ENCODE peak calls at places on chromosomes 1 and 21, in nine cellular contexts. S is cardiac muscle cell; C is CD8-positive, alpha-beta T cell; B is PC-9; W is H1; O is CD4-positive, alpha-beta T cell; U is hepatocyte; J is Panc1; T is esophagus squamous epithelium. F is an unnamed sample. For H3K9me3, the result is how much of the 10 kb centered on the place peaks cover.

GRCh38 chr1:57796609-57797008 is 372.7 kb upstream of the DAB1 start:
- DNase-seq in S (peak), C (no peak), B (no peak), W (no peak), O (no peak), U (peak), J (no peak), T (no peak), F (no peak)

GRCh38 chr1:166479052-166479631 is 312.3 kb upstream of the FAM78B start:
- DNase-seq in S (peak), C (no peak), B (no peak), W (peak), O (no peak), U (peak), J (peak), T (no peak), F (peak)

GRCh38 chr1:61052393-61053280 is 29.7 kb upstream of the NFIA start:
- DNase-seq in S (no peak), C (no peak), B (no peak), W (no peak), O (no peak), U (no peak), J (no peak), T (no peak), F (peak)

GRCh38 chr1:109918077-109918606 is 7.5 kb downstream of the CSF1 start:
- DNase-seq in S (no peak), C (no peak), B (no peak), W (no peak), O (no peak), U (no peak), J (no peak), T (no peak), F (no peak)

GRCh38 chr1:40039245-40039756 is 1.2 kb upstream of the CAP1 start:
- DNase-seq in S (no peak), C (no peak), B (no peak), W (no peak), O (no peak), U (no peak), J (peak), T (no peak), F (no peak)

GRCh38 chr1:169072945-169073725 is 33.4 kb upstream of the ATP1B1 start:
- DNase-seq in S (no peak), C (no peak), B (no peak), W (no peak), O (no peak), U (no peak), J (no peak), T (no peak), F (no peak)

GRCh38 chr1:172449012-172449584 is 5.2 kb upstream of the PIGC start:
- DNase-seq in S (peak), C (no peak), B (peak), W (no peak), O (no peak), U (peak), J (no peak), T (no peak), F (no peak)

GRCh38 chr1:158819461-158820443 is 11.4 kb upstream of the MNDA start:
- DNase-seq in S (peak), C (no peak), B (no peak), W (no peak), O (no peak), U (no peak), J (no peak), T (no peak), F (no peak)

GRCh38 chr1:19752083-19752696 is 47.5 kb downstream of the TMCO4 start:
- DNase-seq in S (no peak), C (no peak), B (no peak), W (no peak), O (no peak), U (peak), J (no peak), T (no peak), F (no peak)

GRCh38 chr1:22284236-22284635 is 141.3 kb upstream of the WNT4 start:
- DNase-seq in S (no peak), C (no peak), B (no peak), W (no peak), O (no peak), U (no peak), J (no peak), T (no peak), F (no peak)

GRCh38 chr1:156641761-156642264 is at the start of gene BCAN:
- DNase-seq in S (peak), C (no peak), B (no peak), W (no peak), O (no peak), U (peak), J (no peak), T (no peak), F (peak)

GRCh38 chr21:36647279-36648093 is 51.4 kb upstream of the SIM2 start:
- DNase-seq in S (peak), C (no peak), B (peak), W (no peak), O (no peak), U (peak), J (no peak), T (no peak), F (peak)

GRCh38 chr1:1619917-1620361 is 4.6 kb downstream of the MIB2 start:
- DNase-seq in S (no peak), C (no peak), B (no peak), W (no peak), O (no peak), U (no peak), J (no peak), T (no peak), F (no peak)

GRCh38 chr1:108829498-108829916 is 27.4 kb downstream of the AKNAD1 start:
- DNase-seq in S (no peak), C (no peak), B (peak), W (no peak), O (no peak), U (no peak), J (peak), T (no peak), F (no peak)

DNA sequence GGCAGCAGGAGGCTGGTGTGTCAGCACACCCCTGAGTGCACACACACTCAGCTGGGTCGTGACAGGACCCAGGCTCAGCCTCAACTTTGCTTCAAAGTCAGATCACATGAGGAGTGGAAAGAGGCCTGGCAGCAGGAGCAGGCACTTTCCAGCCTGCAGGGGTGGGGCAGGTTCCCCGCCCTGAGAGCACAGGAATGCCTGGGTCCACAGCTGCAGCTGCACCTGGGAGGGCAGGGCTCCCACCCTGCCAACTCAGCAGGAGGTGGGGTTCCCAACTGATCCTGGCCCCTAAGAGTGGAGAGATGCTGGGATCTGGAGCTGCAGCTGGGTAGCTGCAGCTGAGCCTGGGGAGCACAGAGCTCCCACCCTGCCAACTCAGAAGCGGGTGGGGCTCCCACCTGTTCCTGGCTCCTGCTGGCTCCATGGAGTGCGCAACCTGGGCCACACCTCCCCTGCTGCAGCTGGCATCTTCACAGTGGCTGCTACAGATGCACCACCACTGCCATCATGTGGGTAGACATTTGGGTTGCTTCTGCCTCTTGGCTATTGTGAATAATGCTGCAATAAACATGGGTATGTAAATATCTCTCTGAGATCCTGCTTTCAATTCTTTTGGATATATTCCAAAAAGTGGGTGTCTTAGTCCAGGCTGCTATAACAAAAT is 415.4 kb downstream of the TTLL7 start:
- DNase-seq in S (no peak), C (peak), B (no peak), W (no peak), O (peak), U (peak), J (no peak), T (no peak), F (peak)
- TF ChIP-seq CTCF in S (no peak), C (no peak), B (peak), W (peak), O (peak), U (peak), J (no peak), T (no peak), F (peak)

GRCh38 chr1:187877220-187877619 is 1048.5 kb downstream of the PLA2G4A start:
- DNase-seq in S (no peak), C (no peak), B (no peak), W (no peak), O (no peak), U (no peak), J (no peak), T (no peak), F (peak)
- H3K9me3 ChIP-seq in S (under half), C (under half), B (under half), W (under half), O (under half), U (under half), J (under half), T (under half), F (under half)

GRCh38 chr21:45241357-45241756 is 46.3 kb downstream of the POFUT2 start:
- DNase-seq in S (no peak), C (no peak), B (no peak), W (no peak), O (no peak), U (no peak), J (no peak), T (no peak), F (no peak)

GRCh38 chr21:45234906-45235305 is 52.8 kb downstream of the POFUT2 start:
- DNase-seq in S (no peak), C (no peak), B (no peak), W (no peak), O (no peak), U (no peak), J (no peak), T (no peak), F (no peak)

GRCh38 chr21:45235488-45235887 is 52.2 kb downstream of the POFUT2 start:
- DNase-seq in S (no peak), C (no peak), B (no peak), W (no peak), O (no peak), U (no peak), J (no peak), T (no peak), F (no peak)

GRCh38 chr21:45234127-45234526 is 53.6 kb downstream of the POFUT2 start:
- DNase-seq in S (no peak), C (peak), B (no peak), W (no peak), O (no peak), U (no peak), J (no peak), T (no peak), F (no peak)

GRCh38 chr21:45236481-45236880 is 51.2 kb downstream of the POFUT2 start:
- DNase-seq in S (no peak), C (no peak), B (no peak), W (no peak), O (no peak), U (no peak), J (no peak), T (no peak), F (no peak)
- TF ChIP-seq CTCF in S (no peak), C (no peak), B (no peak), W (no peak), O (no peak), U (no peak), J (no peak), T (no peak), F (no peak)

GRCh38 chr1:4006676-4007374 is 106.8 kb upstream of the C1orf174 start:
- DNase-seq in S (no peak), C (no peak), B (no peak), W (no peak), O (no peak), U (no peak), J (no peak), T (no peak), F (no peak)
- H3K9me3 ChIP-seq in S (under half), C (under half), B (under half), W (under half), O (under half), U (under half), J (under half), T (under half), F (under half)

DNA sequence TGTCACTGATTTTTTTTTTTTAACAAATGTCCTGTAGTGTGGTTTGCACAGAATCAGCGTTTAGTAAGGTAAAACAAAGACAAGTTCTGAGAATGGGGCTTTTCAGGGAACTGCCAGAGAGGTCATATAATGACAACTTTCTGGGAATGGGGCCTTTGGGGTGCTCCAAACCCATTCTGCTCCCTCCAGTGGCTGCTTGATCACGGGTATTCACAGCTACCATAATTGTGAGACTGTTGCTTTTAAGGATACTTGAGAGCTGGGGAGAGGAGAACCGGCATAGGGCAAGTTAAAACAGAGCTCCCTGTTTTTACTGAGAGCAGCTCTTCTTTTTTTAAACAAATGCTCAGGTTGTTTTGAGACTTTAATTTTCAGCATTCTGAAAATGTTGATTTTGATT is 48.2 kb downstream of the CYP2J2 start:
- DNase-seq in S (no peak), C (no peak), B (no peak), W (no peak), O (no peak), U (no peak), J (no peak), T (no peak), F (no peak)
- TF ChIP-seq CTCF in S (no peak), C (no peak), B (no peak), W (no peak), O (no peak), U (no peak), J (no peak), T (no peak), F (no peak)

F was measured in neural progenitor cell.